ENCODE peak calls at places on chromosomes 12 and 14, in ten cellular contexts. G is bronchial epithelial cell; Y is GM23338; R is uterus; T is psoas muscle; B is HCT116; U is thoracic aorta; J is fibroblast of pulmonary artery; K is CD4-positive, alpha-beta T cell; M is astrocyte. A is an unnamed sample.

GRCh38 chr14:69087061-69087461 is 65.9 kb downstream of the DCAF5 start:
- DNase-seq in G (no peak), Y (no peak), R (no peak), T (no peak), B (no peak), U (no peak), J (peak; percentile 62), K (no peak), M (peak; percentile 62), A (no peak)

GRCh38 chr12:24974216-24974615 is 25.3 kb upstream of the BCAT1 start:
- DNase-seq in G (no peak), Y (no peak), R (no peak), T (no peak), B (no peak), U (no peak), J (no peak), K (no peak), M (no peak), A (no peak)

GRCh38 chr14:51520087-51520486 is 131.6 kb upstream of the FRMD6 start:
- DNase-seq in G (peak; percentile 54), Y (no peak), R (no peak), T (no peak), B (no peak), U (no peak), J (no peak), K (no peak), M (peak; percentile 70), A (no peak)

GRCh38 chr12:3199551-3200031 is 122.4 kb downstream of the TSPAN9 start:
- DNase-seq in G (no peak), Y (peak; percentile 70), R (no peak), T (no peak), B (no peak), U (no peak), J (peak; percentile 40), K (no peak), M (peak; percentile 36), A (no peak)

GRCh38 chr14:104113631-104114420 is 24.6 kb upstream of the KIF26A start:
- DNase-seq in G (peak; percentile 41), Y (no peak), R (no peak), T (peak; percentile 32), B (no peak), U (no peak), J (no peak), K (no peak), M (no peak), A (no peak)

GRCh38 chr14:80584638-80585505 is 356.7 kb downstream of the CEP128 start:
- DNase-seq in G (peak; percentile 97), Y (no peak), R (no peak), T (no peak), B (peak; percentile 6), U (no peak), J (no peak), K (no peak), M (peak; percentile 89), A (no peak)

GRCh38 chr12:108649126-108649525 is 15.4 kb upstream of the SELPLG start:
- DNase-seq in G (no peak), Y (no peak), R (no peak), T (no peak), B (no peak), U (no peak), J (peak; percentile 51), K (no peak), M (peak; percentile 87), A (no peak)

GRCh38 chr14:70908918-70909641 is 1.8 kb downstream of the PCNX1 start:
- DNase-seq in G (no peak), Y (no peak), R (no peak), T (no peak), B (no peak), U (no peak), J (no peak), K (no peak), M (no peak), A (no peak)

DNA sequence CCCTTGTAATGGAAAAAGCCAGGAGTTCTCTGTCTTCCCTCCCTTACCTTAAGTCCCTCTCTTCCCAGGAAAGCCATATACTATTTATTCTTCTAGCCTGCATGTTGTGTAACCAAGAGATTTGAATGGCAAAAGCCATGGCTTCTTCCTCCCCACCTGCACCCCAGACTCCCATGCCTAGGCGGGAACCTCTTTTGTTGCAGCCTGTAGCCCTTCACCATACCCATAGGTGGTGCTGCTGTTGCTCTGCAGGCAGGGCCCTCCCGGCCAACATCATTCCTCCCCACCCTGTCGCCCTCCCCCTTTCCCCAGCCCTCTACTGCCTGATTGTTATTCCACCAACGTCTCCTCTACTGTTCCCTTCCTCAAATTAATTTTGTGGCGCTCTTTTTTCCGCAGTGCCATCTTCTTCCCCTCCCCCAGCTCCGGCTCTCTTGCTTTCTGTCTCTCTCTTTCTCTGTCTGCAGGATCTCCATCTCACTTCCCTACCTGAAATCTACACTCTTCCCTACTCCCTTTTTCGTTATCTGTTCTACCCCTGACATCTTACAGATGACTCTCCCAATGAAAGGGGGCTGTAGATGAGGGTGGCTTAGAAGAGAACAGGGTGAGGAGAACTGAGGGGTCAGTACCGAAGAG is 13.8 kb downstream of the NGDN start:
- DNase-seq in G (no peak), Y (peak; percentile 93), R (no peak), T (no peak), B (no peak), U (no peak), J (peak; percentile 14), K (no peak), M (no peak), A (no peak)
- TF ChIP-seq CTCF in G (peak; percentile 46), Y (peak; percentile 94), R (no peak), T (no peak), B (peak; percentile 60), U (no peak), J (peak; percentile 44), K (no peak), M (peak; percentile 25), A (peak; percentile 64)

GRCh38 chr12:120534703-120535655 is 823 bp downstream of the RNF10 start:
- DNase-seq in G (peak; percentile 85), Y (peak; percentile 67), R (peak; percentile 23), T (peak; percentile 63), B (no peak), U (no peak), J (peak; percentile 70), K (peak; percentile 31), M (peak; percentile 88), A (no peak)

GRCh38 chr12:120532701-120533238 is 1.4 kb upstream of the RNF10 start:
- DNase-seq in G (no peak), Y (no peak), R (no peak), T (no peak), B (no peak), U (no peak), J (no peak), K (no peak), M (no peak), A (no peak)

GRCh38 chr12:120534203-120534702 is at the start of gene RNF10:
- DNase-seq in G (peak; percentile 66), Y (peak; percentile 95), R (peak; percentile 83), T (peak; percentile 87), B (peak; percentile 87), U (no peak), J (peak; percentile 94), K (peak; percentile 58), M (peak; percentile 62), A (peak; percentile 95)

GRCh38 chr12:120528861-120529525 is at the start of gene COQ5:
- DNase-seq in G (peak; percentile 63), Y (peak; percentile 97), R (peak; percentile 88), T (peak; percentile 94), B (peak; percentile 68), U (peak; percentile 66), J (peak; percentile 87), K (peak; percentile 78), M (peak; percentile 72), A (peak; percentile 70)

DNA sequence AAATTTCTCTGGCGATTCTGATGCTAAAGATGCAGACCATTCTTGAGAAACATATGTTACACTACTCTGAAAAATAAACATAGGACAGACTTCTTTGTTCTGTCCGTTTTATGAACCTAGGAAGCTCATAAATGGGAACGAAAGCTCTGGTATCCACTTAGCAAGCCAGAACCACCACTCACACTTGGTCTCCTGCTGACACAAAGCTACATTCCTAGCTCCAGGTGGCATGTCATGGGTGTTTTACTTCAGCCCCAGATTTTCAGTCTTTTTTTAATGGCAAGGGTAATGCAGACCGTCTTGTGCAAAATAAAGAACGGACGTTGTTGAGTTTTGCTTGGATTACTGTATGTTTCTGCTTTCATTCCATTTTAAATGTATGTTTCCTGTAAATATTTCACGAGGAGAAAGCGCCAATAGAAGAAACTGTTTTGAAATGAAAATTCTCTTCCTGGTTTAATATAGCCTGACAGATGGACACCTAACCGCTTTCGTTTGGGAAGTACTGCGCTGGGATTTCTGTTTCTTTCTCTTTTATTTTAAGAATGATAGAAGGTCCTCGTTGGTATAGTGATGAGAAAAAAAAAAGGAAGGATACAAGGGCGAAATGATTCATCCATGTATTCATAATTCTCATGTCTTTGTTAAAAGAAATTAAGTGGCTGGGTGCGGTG is 820 bp upstream of the COQ5 start:
- DNase-seq in G (peak; percentile 74), Y (peak; percentile 65), R (no peak), T (no peak), B (peak; percentile 41), U (no peak), J (peak; percentile 50), K (no peak), M (peak; percentile 42), A (no peak)
- TF ChIP-seq CTCF in G (peak; percentile 35), Y (no peak), R (no peak), T (peak; percentile 15), B (no peak), U (no peak), J (peak; percentile 9), K (no peak), M (peak; percentile 3), A (no peak)

DNA sequence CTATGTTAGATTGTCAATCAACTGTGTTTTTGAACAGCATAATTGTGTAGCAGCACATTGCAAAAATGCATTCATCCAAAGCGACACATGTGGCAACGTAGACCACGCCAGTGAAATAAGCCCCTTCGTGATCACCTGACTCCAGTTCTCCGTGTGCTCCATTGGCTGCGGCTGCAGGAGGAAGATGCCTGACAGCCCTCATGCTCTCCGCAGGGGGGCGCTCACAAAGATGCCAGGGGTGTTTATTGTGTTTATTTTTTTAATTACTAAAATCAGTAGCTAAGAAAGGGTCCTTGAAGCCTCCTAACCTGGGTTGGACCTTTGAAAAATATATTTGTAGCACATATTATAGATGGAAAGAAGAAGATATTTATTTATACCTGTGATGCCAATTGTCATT is 116.3 kb downstream of the SLC15A4 start:
- DNase-seq in G (no peak), Y (peak; percentile 41), R (no peak), T (no peak), B (no peak), U (no peak), J (no peak), K (no peak), M (no peak), A (no peak)
- TF ChIP-seq CTCF in G (no peak), Y (peak; percentile 51), R (no peak), T (no peak), B (no peak), U (no peak), J (no peak), K (no peak), M (no peak), A (no peak)

GRCh38 chr12:121184984-121185894 is 24.7 kb upstream of the P2RX4 start:
- DNase-seq in G (no peak), Y (no peak), R (no peak), T (no peak), B (no peak), U (no peak), J (no peak), K (no peak), M (no peak), A (no peak)

GRCh38 chr12:121182222-121182896 is 27.6 kb upstream of the P2RX4 start:
- DNase-seq in G (no peak), Y (no peak), R (no peak), T (no peak), B (no peak), U (no peak), J (no peak), K (no peak), M (no peak), A (no peak)

GRCh38 chr12:121187501-121187900 is 22.4 kb upstream of the P2RX4 start:
- DNase-seq in G (no peak), Y (no peak), R (no peak), T (no peak), B (no peak), U (no peak), J (no peak), K (no peak), M (no peak), A (no peak)

GRCh38 chr12:121186826-121187225 is 23.1 kb upstream of the P2RX4 start:
- DNase-seq in G (no peak), Y (no peak), R (no peak), T (no peak), B (no peak), U (no peak), J (no peak), K (no peak), M (no peak), A (no peak)

GRCh38 chr12:121184425-121184824 is 25.5 kb upstream of the P2RX4 start:
- DNase-seq in G (peak; percentile 89), Y (peak; percentile 45), R (no peak), T (no peak), B (no peak), U (no peak), J (no peak), K (no peak), M (no peak), A (no peak)
- TF ChIP-seq CTCF in G (peak; percentile 65), Y (no peak), R (no peak), T (no peak), B (no peak), U (no peak), J (no peak), K (no peak), M (no peak), A (no peak)

A was measured in D721Med.